ENCODE peak calls at places on chromosomes 4 and X, in ten cellular contexts. L, T, O, C, W, U, P, N, H and Q are unnamed samples.

GRCh38 chr4:115315182-115315581 is 201.8 kb upstream of the NDST4 start:
- DNase-seq in L (no peak), W (no peak), P (no peak), O (no peak), H (no peak), N (no peak), C (no peak), T (no peak), U (no peak), Q (no peak)

GRCh38 chr4:150219841-150220240 is 141.6 kb downstream of the DCLK2 start:
- DNase-seq in U (no peak), O (no peak), H (no peak), P (no peak), W (no peak), T (no peak), C (peak; percentile 21), N (no peak), L (no peak), Q (no peak)

GRCh38 chr4:175090116-175090515 is 172.0 kb downstream of the ADAM29 start:
- DNase-seq in C (no peak), U (no peak), W (no peak), P (no peak), O (no peak), N (no peak), H (no peak), L (no peak), T (no peak), Q (no peak)

GRCh38 chr4:15771419-15772058 is 6.6 kb upstream of the CD38 start:
- DNase-seq in L (no peak), C (no peak), P (no peak), N (no peak), T (no peak), U (no peak), W (no peak), O (no peak), H (no peak), Q (no peak)

GRCh38 chrX:70454441-70455365 is 10.1 kb downstream of the DLG3 start:
- DNase-seq in H (peak; percentile 91), T (peak; percentile 87), U (peak; percentile 88), C (peak; percentile 66), N (peak; percentile 84), L (no peak), W (peak; percentile 93), O (peak; percentile 91), P (peak; percentile 84), Q (no peak)

GRCh38 chrX:46328133-46328532 is 217.1 kb downstream of the ZNF674 start:
- DNase-seq in T (no peak), C (no peak), O (no peak), N (no peak), L (no peak), W (no peak), P (no peak), H (no peak), U (no peak), Q (no peak)

GRCh38 chr4:17033256-17034245 is 135.1 kb upstream of the LDB2 start:
- DNase-seq in P (no peak), N (no peak), W (no peak), O (no peak), H (no peak), C (no peak), U (no peak), L (no peak), T (no peak), Q (no peak)

GRCh38 chrX:13376857-13377441 is 57.1 kb upstream of the ATXN3L start:
- DNase-seq in L (no peak), C (peak; percentile 97), N (no peak), W (no peak), U (no peak), H (no peak), O (no peak), T (no peak), P (no peak), Q (no peak)

GRCh38 chr4:17762705-17763104 is 18.7 kb downstream of the FAM184B start:
- DNase-seq in U (no peak), T (no peak), C (peak; percentile 64), L (no peak), N (peak; percentile 37), O (no peak), P (no peak), H (no peak), W (peak; percentile 17), Q (no peak)

GRCh38 chr4:152894673-152895072 is 41.5 kb upstream of the FHDC1 start:
- DNase-seq in T (no peak), O (no peak), U (no peak), H (no peak), N (no peak), W (no peak), P (no peak), C (peak; percentile 40), L (no peak), Q (no peak)

GRCh38 chrX:49139713-49140112 is 16.2 kb upstream of the GPKOW start:
- DNase-seq in U (no peak), W (no peak), O (no peak), N (peak; percentile 44), C (no peak), L (no peak), P (no peak), H (no peak), T (no peak), Q (no peak)

GRCh38 chrX:44462851-44463250 is 79.8 kb downstream of the FUNDC1 start:
- DNase-seq in C (peak; percentile 4), W (no peak), N (no peak), L (no peak), U (no peak), H (no peak), O (no peak), T (no peak), P (no peak), Q (no peak)

GRCh38 chr4:111678466-111678865 is 466.8 kb upstream of the FAM241A start:
- DNase-seq in O (no peak), U (no peak), C (peak; percentile 59), P (no peak), W (no peak), H (no peak), T (no peak), N (no peak), L (no peak), Q (no peak)

GRCh38 chr4:149738156-149738555 is 77.5 kb downstream of the IQCM start:
- DNase-seq in W (no peak), C (no peak), O (no peak), N (no peak), L (no peak), T (no peak), H (no peak), P (no peak), U (no peak), Q (no peak)

GRCh38 chrX:150569155-150569477 is 695 bp downstream of the MTM1 start:
- DNase-seq in T (no peak), W (no peak), P (no peak), O (peak; percentile 71), N (peak; percentile 56), U (peak; percentile 34), L (no peak), C (peak; percentile 40), H (peak; percentile 47), Q (peak; percentile 47)

GRCh38 chr4:26030780-26031179 is 116.8 kb downstream of the SMIM20 start:
- DNase-seq in W (no peak), C (no peak), N (no peak), P (no peak), T (no peak), O (no peak), U (no peak), L (no peak), H (no peak), Q (no peak)

GRCh38 chr4:98586634-98587354 is 71.6 kb downstream of the TSPAN5 start:
- DNase-seq in W (no peak), N (no peak), P (no peak), C (no peak), U (no peak), H (no peak), T (peak; percentile 64), O (no peak), L (no peak), Q (no peak)

GRCh38 chrX:144616317-144616716 is 631.0 kb upstream of the SPANXN1 start:
- DNase-seq in C (no peak), O (no peak), U (no peak), N (no peak), T (no peak), P (no peak), W (no peak), H (no peak), L (no peak), Q (no peak)

GRCh38 chr4:38049545-38050170 is 89.5 kb downstream of the PTTG2 start:
- DNase-seq in N (no peak), L (no peak), W (no peak), C (no peak), O (no peak), P (no peak), H (no peak), T (no peak), U (no peak), Q (no peak)

GRCh38 chr4:4887426-4887825 is 28.0 kb downstream of the MSX1 start:
- DNase-seq in P (no peak), L (peak; percentile 13), O (no peak), W (no peak), N (no peak), C (no peak), U (no peak), H (no peak), T (no peak), Q (no peak)
- TF ChIP-seq CTCF in P (no peak), L (no peak), O (no peak), W (no peak), N (no peak), C (no peak), U (no peak), H (no peak), T (no peak), Q (no peak)

GRCh38 chrX:38166478-38167083 is 54.1 kb downstream of the SRPX start:
- DNase-seq in L (no peak), O (no peak), H (no peak), P (no peak), C (peak; percentile 39), U (no peak), N (peak; percentile 34), W (peak; percentile 47), T (no peak), Q (no peak)
- TF ChIP-seq CTCF in L (peak; percentile 18), O (peak; percentile 66), H (peak; percentile 58), P (no peak), C (peak; percentile 20), U (no peak), N (peak; percentile 61), W (peak; percentile 37), T (no peak), Q (peak; percentile 53)

DNA sequence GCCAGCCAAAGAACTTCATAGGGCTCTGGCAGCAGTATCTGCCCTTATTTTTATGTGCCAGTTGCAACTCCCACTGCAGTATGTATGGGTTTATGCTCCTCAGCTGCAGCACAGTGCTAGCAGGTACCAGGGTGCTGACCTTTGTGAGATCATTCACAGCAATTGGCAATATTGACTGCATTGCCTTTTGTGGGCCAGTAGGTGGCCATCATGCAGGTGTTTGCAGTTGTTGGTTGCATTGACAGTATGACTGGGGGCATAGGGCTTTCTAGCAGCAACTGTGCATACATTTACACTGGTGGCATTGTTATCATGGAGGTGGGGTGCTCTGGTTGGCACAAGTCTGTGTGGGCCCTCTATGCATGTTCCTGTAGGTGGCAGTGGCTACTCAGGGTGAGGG is 42.5 kb downstream of the FAAH2 start:
- DNase-seq in W (no peak), L (no peak), C (no peak), U (no peak), P (no peak), H (no peak), O (no peak), N (no peak), T (no peak), Q (no peak)
- TF ChIP-seq CTCF in W (no peak), L (no peak), C (no peak), U (no peak), P (no peak), H (no peak), O (no peak), N (no peak), T (no peak), Q (no peak)

GRCh38 chr4:113979157-113979972 is at the start of gene ARSJ:
- DNase-seq in U (peak; percentile 56), O (peak; percentile 82), C (peak; percentile 86), N (no peak), H (peak; percentile 54), W (peak; percentile 73), L (no peak), T (peak; percentile 73), P (peak; percentile 51), Q (no peak)
- TF ChIP-seq CTCF in U (no peak), O (no peak), C (peak; percentile 10), N (no peak), H (no peak), W (peak; percentile 23), L (no peak), T (no peak), P (no peak), Q (no peak)